ENCODE peak calls at places on chromosomes 1 and 21, in eight cellular contexts. G is tibial nerve, J is neural progenitor cell, D is dorsolateral prefrontal cortex, E is left ventricle myocardium inferior, I is esophagus squamous epithelium, L is body of pancreas, C is trophoblast cell. A is an unnamed sample.

GRCh38 chr1:246110343-246111219 is 396.5 kb downstream of the SMYD3 start:
- DNase-seq in I (no peak), E (no peak), L (no peak), D (no peak), J (peak; percentile 54), G (no peak), C (no peak), A (no peak)

GRCh38 chr1:240414237-240414636 is 197.7 kb downstream of the GREM2 start:
- DNase-seq in G (no peak), C (peak; percentile 76), E (no peak), L (no peak), D (no peak), J (no peak), I (no peak), A (no peak)

GRCh38 chr1:58618303-58618702 is 41.3 kb upstream of the TACSTD2 start:
- DNase-seq in J (no peak), I (peak; percentile 4), D (no peak), L (peak; percentile 71), C (peak; percentile 42), E (no peak), G (peak; percentile 21), A (peak; percentile 40)

GRCh38 chr21:25350056-25350455 is 257.2 kb downstream of the MRPL39 start:
- DNase-seq in E (no peak), C (no peak), D (no peak), J (peak; percentile 43), G (no peak), I (no peak), L (peak; percentile 22), A (no peak)

GRCh38 chr1:43367026-43367903 is 546 bp downstream of the ELOVL1 start:
- DNase-seq in D (no peak), L (peak; percentile 25), J (peak; percentile 45), E (peak; percentile 25), I (no peak), G (no peak), C (peak; percentile 16), A (no peak)

GRCh38 chr1:183840140-183840539 is 35.2 kb downstream of the RGL1 start:
- DNase-seq in D (no peak), L (no peak), E (no peak), I (no peak), G (no peak), C (no peak), J (no peak), A (no peak)

GRCh38 chr21:28704746-28705145 is 287.9 kb downstream of the LTN1 start:
- DNase-seq in J (no peak), L (no peak), C (no peak), E (peak; percentile 50), G (no peak), I (no peak), D (peak; percentile 33), A (peak; percentile 20)

GRCh38 chr1:91805343-91805801 is 80.6 kb downstream of the TGFBR3 start:
- DNase-seq in D (no peak), G (no peak), L (peak; percentile 90), I (no peak), C (peak; percentile 22), J (no peak), E (no peak), A (no peak)

GRCh38 chr1:233075045-233075444 is 124.6 kb downstream of the NTPCR start:
- DNase-seq in C (no peak), I (no peak), G (no peak), L (no peak), E (no peak), J (no peak), D (no peak), A (no peak)

GRCh38 chr1:33030575-33030974 is 6.1 kb downstream of the AK2 start:
- DNase-seq in C (no peak), E (no peak), G (no peak), I (no peak), D (no peak), J (no peak), L (peak; percentile 24), A (no peak)

GRCh38 chr1:240998024-240998423 is 359.0 kb downstream of the RGS7 start:
- DNase-seq in D (no peak), E (no peak), L (no peak), I (no peak), J (no peak), C (no peak), G (no peak), A (no peak)

GRCh38 chr1:8682573-8682972 is 134.9 kb downstream of the RERE start:
- DNase-seq in L (no peak), J (no peak), I (no peak), D (no peak), G (no peak), C (peak; percentile 39), E (no peak), A (no peak)
- H3K27ac ChIP-seq in L (no peak overlapping the region), J (no peak overlapping the region), I (no peak overlapping the region), D (no peak overlapping the region), G (no peak overlapping the region), C (no peak overlapping the region), E (no peak overlapping the region), A (no peak overlapping the region)

DNA sequence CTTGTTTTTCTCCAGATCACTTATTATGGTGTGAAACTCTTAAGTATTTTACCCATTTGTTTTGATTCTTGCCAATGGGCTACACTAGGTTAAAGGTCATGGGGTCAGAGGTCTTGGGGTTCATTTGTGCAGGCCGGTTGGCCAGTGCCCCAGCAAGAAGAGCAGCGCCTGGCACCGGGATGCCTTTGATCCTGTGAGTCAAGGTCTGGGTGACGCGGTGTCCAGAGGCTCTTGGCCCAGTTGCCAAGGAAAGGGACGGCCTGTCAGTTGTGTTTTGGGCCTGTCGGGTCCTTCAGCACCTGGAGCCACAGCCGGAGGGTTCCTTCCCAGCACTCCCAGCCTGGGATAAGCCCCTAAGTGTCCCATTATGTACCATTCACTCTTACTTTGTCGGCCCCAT is 25.1 kb downstream of the RHBG start:
- DNase-seq in D (no peak), I (no peak), C (no peak), G (no peak), J (peak; percentile 68), E (no peak), L (no peak), A (no peak)
- H3K27ac ChIP-seq in D (no peak overlapping the region), I (no peak overlapping the region), C (no peak overlapping the region), G (no peak overlapping the region), J (no peak overlapping the region), E (no peak overlapping the region), L (no peak overlapping the region), A (no peak overlapping the region)

GRCh38 chr1:51296379-51297357 is 33.7 kb downstream of the TTC39A start:
- DNase-seq in J (peak; percentile 87), E (peak; percentile 85), G (peak; percentile 70), I (peak; percentile 11), C (peak; percentile 89), D (peak; percentile 87), L (peak; percentile 87), A (peak; percentile 76)
- H3K27ac ChIP-seq in J (no peak overlapping the region), E (peak overlapping the region; percentile 27), G (peak overlapping the region; percentile 31), I (peak overlapping the region; percentile 54), C (no peak overlapping the region), D (peak overlapping the region; percentile 59), L (peak overlapping the region; percentile 35), A (peak overlapping the region; percentile 67)

GRCh38 chr1:40645110-40645680 is 20.3 kb downstream of the RIMS3 start:
- DNase-seq in G (no peak), L (no peak), J (no peak), I (no peak), D (no peak), C (no peak), E (no peak), A (no peak)
- H3K27ac ChIP-seq in G (no peak overlapping the region), L (no peak overlapping the region), J (no peak overlapping the region), I (no peak overlapping the region), D (peak overlapping the region; percentile 52), C (no peak overlapping the region), E (no peak overlapping the region), A (no peak overlapping the region)

GRCh38 chr1:46248122-46248920 is 758 bp downstream of the RAD54L start:
- DNase-seq in G (no peak), L (peak; percentile 42), C (no peak), E (no peak), I (no peak), D (no peak), J (peak; percentile 65), A (no peak)
- H3K27ac ChIP-seq in G (no peak overlapping the region), L (no peak overlapping the region), C (no peak overlapping the region), E (no peak overlapping the region), I (peak overlapping the region; percentile 55), D (no peak overlapping the region), J (peak overlapping the region; percentile 65), A (no peak overlapping the region)

GRCh38 chr1:25784575-25785051 is 15.4 kb upstream of the SELENON start:
- DNase-seq in E (peak; percentile 76), C (no peak), D (no peak), L (no peak), J (no peak), G (no peak), I (no peak), A (no peak)
- H3K27ac ChIP-seq in E (peak overlapping the region; percentile 64), C (no peak overlapping the region), D (peak overlapping the region; percentile 87), L (no peak overlapping the region), J (no peak overlapping the region), G (no peak overlapping the region), I (no peak overlapping the region), A (no peak overlapping the region)

GRCh38 chr1:203178821-203179220 is 3.2 kb upstream of the MYBPH start:
- DNase-seq in D (no peak), G (no peak), E (no peak), L (no peak), C (no peak), J (no peak), I (no peak), A (no peak)
- H3K27ac ChIP-seq in D (no peak overlapping the region), G (no peak overlapping the region), E (no peak overlapping the region), L (no peak overlapping the region), C (no peak overlapping the region), J (peak overlapping the region; percentile 39), I (no peak overlapping the region), A (no peak overlapping the region)

DNA sequence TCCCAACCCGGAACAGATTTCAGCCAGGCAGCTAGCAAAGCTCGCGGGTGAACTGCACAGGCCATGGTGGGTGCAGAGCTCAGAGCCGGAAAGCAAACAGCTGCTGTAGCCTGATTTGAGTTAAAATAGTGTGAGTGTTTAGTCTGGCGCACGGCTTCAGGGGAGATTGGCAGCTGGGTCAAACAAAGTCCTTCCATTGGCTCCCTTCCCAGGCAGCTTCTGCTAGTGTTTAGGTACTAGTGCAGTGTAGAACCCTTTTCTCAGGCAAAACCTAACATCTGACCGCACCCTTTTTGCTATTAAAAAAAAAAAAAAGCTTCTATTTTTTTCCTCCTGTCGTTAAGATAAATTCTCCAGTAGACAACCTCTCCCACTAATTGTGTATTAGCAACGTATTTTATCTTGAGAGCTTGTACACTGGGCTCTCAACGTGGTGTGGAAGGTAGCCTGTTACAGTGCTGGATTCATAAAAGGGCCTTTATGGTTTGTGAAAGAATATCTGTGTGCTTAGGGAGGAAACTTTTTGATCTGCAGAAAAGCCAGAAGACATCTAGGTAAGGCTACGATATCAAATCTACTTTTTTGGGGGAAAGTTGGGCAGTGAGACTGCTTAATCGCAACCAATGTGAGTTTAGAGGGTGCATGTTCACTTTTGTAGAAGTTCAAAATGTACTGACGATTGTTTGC is 689.5 kb downstream of the USP25 start:
- DNase-seq in I (no peak), E (peak; percentile 66), J (peak; percentile 3), D (peak; percentile 48), L (peak; percentile 93), C (no peak), G (peak; percentile 25), A (peak; percentile 52)
- H3K27ac ChIP-seq in I (peak overlapping the region; percentile 90), E (peak overlapping the region; percentile 92), J (no peak overlapping the region), D (peak overlapping the region; percentile 93), L (peak overlapping the region; percentile 36), C (no peak overlapping the region), G (peak overlapping the region; percentile 83), A (peak overlapping the region; percentile 82)

DNA sequence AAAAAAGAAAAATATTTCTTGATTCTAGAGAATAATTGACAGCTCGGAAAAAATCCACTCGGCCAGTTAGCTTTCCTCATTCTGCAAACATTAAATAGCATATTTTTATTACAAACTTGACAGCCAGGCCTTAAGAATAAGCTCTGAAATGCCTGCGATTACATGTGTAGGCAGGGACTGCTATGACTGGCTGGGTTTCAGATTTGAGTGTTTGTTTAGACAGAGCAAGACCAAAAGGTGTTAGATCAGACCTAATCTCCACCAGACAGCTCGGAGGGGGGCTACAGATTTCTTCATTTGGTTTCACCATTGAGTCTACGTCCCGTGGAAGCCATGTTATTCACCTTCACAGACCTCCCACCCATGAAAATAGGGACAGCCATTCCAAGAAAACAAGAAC is 192.1 kb upstream of the ADAMTS5 start:
- DNase-seq in D (no peak), I (no peak), E (no peak), L (no peak), J (no peak), C (no peak), G (no peak), A (no peak)
- H3K27ac ChIP-seq in D (no peak overlapping the region), I (no peak overlapping the region), E (no peak overlapping the region), L (no peak overlapping the region), J (no peak overlapping the region), C (no peak overlapping the region), G (no peak overlapping the region), A (no peak overlapping the region)

A was measured in breast epithelium.